ENCODE peak calls at places on chromosomes 6 and 20, in five cellular contexts. One of them, this sample, is unnamed.
A peak's percentile ranks its signal among the peaks of the same experiment; 100 is the strongest.

GRCh38 chr6:70246118-70246517 is 56.8 kb downstream of the COL9A1 start:
- DNase-seq in transverse colon: no peak
- DNase-seq in dorsolateral prefrontal cortex: no peak
- DNase-seq in progenitor cell of endocrine pancreas: no peak
- DNase-seq in AG04450: no peak
- DNase-seq in this sample: no peak

GRCh38 chr20:48709744-48710143 is 118.1 kb downstream of the PREX1 start:
- DNase-seq in transverse colon: no peak
- DNase-seq in dorsolateral prefrontal cortex: no peak
- DNase-seq in progenitor cell of endocrine pancreas: no peak
- DNase-seq in AG04450: no peak
- DNase-seq in this sample: no peak

GRCh38 chr20:35319206-35320197 is 27.3 kb upstream of the FAM83C start:
- DNase-seq in transverse colon: no peak
- DNase-seq in dorsolateral prefrontal cortex: no peak
- DNase-seq in progenitor cell of endocrine pancreas: no peak
- DNase-seq in AG04450: no peak
- DNase-seq in this sample: no peak

GRCh38 chr6:97110626-97111025 is 172.4 kb downstream of the MMS22L start:
- DNase-seq in transverse colon: no peak
- DNase-seq in dorsolateral prefrontal cortex: no peak
- DNase-seq in progenitor cell of endocrine pancreas: no peak
- DNase-seq in AG04450: no peak
- DNase-seq in this sample: no peak

GRCh38 chr6:711925-712324 is 19.0 kb upstream of the EXOC2 start:
- DNase-seq in transverse colon: no peak
- DNase-seq in dorsolateral prefrontal cortex: no peak
- DNase-seq in progenitor cell of endocrine pancreas: no peak
- DNase-seq in AG04450: no peak
- DNase-seq in this sample: no peak

GRCh38 chr20:9110916-9111432 is 42.1 kb downstream of the PLCB4 start:
- DNase-seq in transverse colon: no peak
- DNase-seq in dorsolateral prefrontal cortex: no peak
- DNase-seq in progenitor cell of endocrine pancreas: no peak
- DNase-seq in AG04450: no peak
- DNase-seq in this sample: no peak

GRCh38 chr6:30348957-30349356 is 4.0 kb downstream of the RPP21 start:
- DNase-seq in transverse colon: no peak
- DNase-seq in dorsolateral prefrontal cortex: no peak
- DNase-seq in progenitor cell of endocrine pancreas: no peak
- DNase-seq in AG04450: no peak
- DNase-seq in this sample: no peak

GRCh38 chr6:127117979-127118504 is 429 bp upstream of the RSPO3 start:
- DNase-seq in transverse colon: no peak
- DNase-seq in dorsolateral prefrontal cortex: no peak
- DNase-seq in progenitor cell of endocrine pancreas: no peak
- DNase-seq in AG04450: no peak
- DNase-seq in this sample: no peak

GRCh38 chr6:170003027-170003426 is 251.6 kb downstream of the ERMARD start:
- DNase-seq in transverse colon: no peak
- DNase-seq in dorsolateral prefrontal cortex: no peak
- DNase-seq in progenitor cell of endocrine pancreas: no peak
- DNase-seq in AG04450: no peak
- DNase-seq in this sample: no peak

GRCh38 chr6:131744432-131744831 is 33.6 kb upstream of the CTAGE9 start:
- DNase-seq in transverse colon: no peak
- DNase-seq in dorsolateral prefrontal cortex: no peak
- DNase-seq in progenitor cell of endocrine pancreas: no peak
- DNase-seq in AG04450: no peak
- DNase-seq in this sample: no peak

GRCh38 chr20:43188234-43188653 is 1.5 kb downstream of the PTPRT start:
- DNase-seq in transverse colon: no peak
- DNase-seq in dorsolateral prefrontal cortex: no peak
- DNase-seq in progenitor cell of endocrine pancreas: no peak
- DNase-seq in AG04450: no peak
- DNase-seq in this sample: no peak

GRCh38 chr6:127690092-127690491 is 113.1 kb downstream of the C6orf58 start:
- DNase-seq in transverse colon: no peak
- DNase-seq in dorsolateral prefrontal cortex: no peak
- DNase-seq in progenitor cell of endocrine pancreas: no peak
- DNase-seq in AG04450: peak; percentile 1
- DNase-seq in this sample: no peak

GRCh38 chr6:51855310-51856082 is 231.9 kb downstream of the PKHD1 start:
- DNase-seq in transverse colon: no peak
- DNase-seq in dorsolateral prefrontal cortex: no peak
- DNase-seq in progenitor cell of endocrine pancreas: no peak
- DNase-seq in AG04450: peak; percentile 1
- DNase-seq in this sample: no peak

GRCh38 chr6:132021552-132022375 is 70.6 kb upstream of the CCN2 start:
- DNase-seq in transverse colon: no peak
- DNase-seq in dorsolateral prefrontal cortex: no peak
- DNase-seq in progenitor cell of endocrine pancreas: no peak
- DNase-seq in AG04450: no peak
- DNase-seq in this sample: no peak

GRCh38 chr20:51360451-51361230 is 181.9 kb downstream of the NFATC2 start:
- DNase-seq in transverse colon: no peak
- DNase-seq in dorsolateral prefrontal cortex: no peak
- DNase-seq in progenitor cell of endocrine pancreas: no peak
- DNase-seq in AG04450: peak; percentile 96
- DNase-seq in this sample: no peak

GRCh38 chr6:15017251-15017650 is 228.6 kb upstream of the JARID2 start:
- DNase-seq in transverse colon: no peak
- DNase-seq in dorsolateral prefrontal cortex: no peak
- DNase-seq in progenitor cell of endocrine pancreas: no peak
- DNase-seq in AG04450: no peak
- DNase-seq in this sample: no peak

GRCh38 chr6:37741757-37742400 is 44.2 kb upstream of the MDGA1 start:
- DNase-seq in transverse colon: peak; percentile 31
- DNase-seq in dorsolateral prefrontal cortex: no peak
- DNase-seq in progenitor cell of endocrine pancreas: peak; percentile 59
- DNase-seq in AG04450: no peak
- DNase-seq in this sample: no peak
- TF ChIP-seq CTCF in transverse colon: no peak
- TF ChIP-seq CTCF in dorsolateral prefrontal cortex: peak; percentile 26
- TF ChIP-seq CTCF in progenitor cell of endocrine pancreas: peak; percentile 65
- TF ChIP-seq CTCF in AG04450: peak; percentile 6
- TF ChIP-seq CTCF in this sample: peak; percentile 23

DNA sequence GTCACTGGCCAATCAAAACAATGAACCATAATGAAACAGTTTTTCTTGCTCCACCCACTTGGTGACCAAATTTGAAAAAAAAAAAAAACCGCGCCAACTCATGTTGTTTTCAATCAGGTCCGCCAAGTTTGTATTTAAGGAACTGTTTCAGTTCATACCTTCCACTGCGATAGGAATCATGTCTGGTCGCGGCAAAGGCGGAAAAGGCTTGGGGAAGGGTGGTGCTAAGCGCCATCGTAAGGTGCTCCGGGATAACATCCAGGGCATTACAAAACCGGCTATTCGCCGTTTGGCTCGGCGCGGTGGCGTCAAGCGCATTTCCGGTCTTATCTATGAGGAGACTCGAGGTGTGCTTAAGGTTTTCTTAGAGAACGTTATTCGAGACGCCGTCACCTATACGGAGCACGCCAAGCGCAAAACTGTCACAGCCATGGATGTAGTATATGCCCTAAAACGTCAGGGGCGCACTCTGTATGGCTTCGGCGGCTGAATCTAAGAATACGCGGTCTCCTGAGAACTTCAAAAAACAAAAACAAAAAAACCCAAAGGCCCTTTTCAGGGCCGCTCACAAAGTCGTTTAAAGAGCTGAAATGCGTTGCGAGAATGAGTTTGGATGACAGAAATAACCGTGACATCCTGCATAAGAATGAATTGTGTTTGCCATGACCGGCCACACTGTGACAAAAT is 16.7 kb downstream of the HFE start:
- DNase-seq in transverse colon: peak; percentile 92
- DNase-seq in dorsolateral prefrontal cortex: peak; percentile 85
- DNase-seq in progenitor cell of endocrine pancreas: peak; percentile 56
- DNase-seq in AG04450: peak; percentile 88
- DNase-seq in this sample: peak; percentile 79
- TF ChIP-seq CTCF in transverse colon: peak; percentile 71
- TF ChIP-seq CTCF in dorsolateral prefrontal cortex: peak; percentile 37
- TF ChIP-seq CTCF in progenitor cell of endocrine pancreas: peak; percentile 58
- TF ChIP-seq CTCF in AG04450: peak; percentile 62
- TF ChIP-seq CTCF in this sample: peak; percentile 67

GRCh38 chr6:134732761-134733160 is 217.1 kb downstream of the ALDH8A1 start:
- DNase-seq in transverse colon: no peak
- DNase-seq in dorsolateral prefrontal cortex: no peak
- DNase-seq in progenitor cell of endocrine pancreas: no peak
- DNase-seq in AG04450: no peak
- DNase-seq in this sample: no peak
- TF ChIP-seq CTCF in transverse colon: no peak
- TF ChIP-seq CTCF in dorsolateral prefrontal cortex: no peak
- TF ChIP-seq CTCF in progenitor cell of endocrine pancreas: no peak
- TF ChIP-seq CTCF in AG04450: no peak
- TF ChIP-seq CTCF in this sample: no peak

DNA sequence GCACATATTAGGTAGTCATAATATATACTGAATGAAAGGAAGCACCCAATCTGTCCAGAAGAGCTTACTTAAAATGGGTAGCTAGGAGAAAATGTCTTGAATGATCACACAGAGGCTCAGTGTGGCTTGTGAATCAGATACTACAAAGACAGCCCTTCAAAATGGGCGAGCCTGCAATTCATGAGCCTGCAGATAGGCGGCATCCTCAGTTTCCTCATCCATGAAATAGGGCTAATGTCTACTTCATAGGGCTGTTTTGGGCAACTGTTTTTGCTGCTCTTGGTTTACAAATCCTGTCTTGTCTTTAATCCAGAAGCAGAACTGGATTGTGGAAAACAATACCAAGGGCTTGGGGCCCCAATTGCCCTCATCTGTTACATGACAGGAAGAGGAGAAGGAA is 129.3 kb upstream of the KCNK16 start:
- DNase-seq in transverse colon: no peak
- DNase-seq in dorsolateral prefrontal cortex: no peak
- DNase-seq in progenitor cell of endocrine pancreas: no peak
- DNase-seq in AG04450: no peak
- DNase-seq in this sample: no peak
- TF ChIP-seq CTCF in transverse colon: peak; percentile 24
- TF ChIP-seq CTCF in dorsolateral prefrontal cortex: peak; percentile 17
- TF ChIP-seq CTCF in progenitor cell of endocrine pancreas: peak; percentile 22
- TF ChIP-seq CTCF in AG04450: peak; percentile 11
- TF ChIP-seq CTCF in this sample: peak; percentile 17

GRCh38 chr6:148514091-148514850 is 171.6 kb downstream of the SASH1 start:
- DNase-seq in transverse colon: no peak
- DNase-seq in dorsolateral prefrontal cortex: no peak
- DNase-seq in progenitor cell of endocrine pancreas: no peak
- DNase-seq in AG04450: no peak
- DNase-seq in this sample: no peak
- TF ChIP-seq CTCF in transverse colon: no peak
- TF ChIP-seq CTCF in dorsolateral prefrontal cortex: no peak
- TF ChIP-seq CTCF in progenitor cell of endocrine pancreas: no peak
- TF ChIP-seq CTCF in AG04450: no peak
- TF ChIP-seq CTCF in this sample: no peak

DNA sequence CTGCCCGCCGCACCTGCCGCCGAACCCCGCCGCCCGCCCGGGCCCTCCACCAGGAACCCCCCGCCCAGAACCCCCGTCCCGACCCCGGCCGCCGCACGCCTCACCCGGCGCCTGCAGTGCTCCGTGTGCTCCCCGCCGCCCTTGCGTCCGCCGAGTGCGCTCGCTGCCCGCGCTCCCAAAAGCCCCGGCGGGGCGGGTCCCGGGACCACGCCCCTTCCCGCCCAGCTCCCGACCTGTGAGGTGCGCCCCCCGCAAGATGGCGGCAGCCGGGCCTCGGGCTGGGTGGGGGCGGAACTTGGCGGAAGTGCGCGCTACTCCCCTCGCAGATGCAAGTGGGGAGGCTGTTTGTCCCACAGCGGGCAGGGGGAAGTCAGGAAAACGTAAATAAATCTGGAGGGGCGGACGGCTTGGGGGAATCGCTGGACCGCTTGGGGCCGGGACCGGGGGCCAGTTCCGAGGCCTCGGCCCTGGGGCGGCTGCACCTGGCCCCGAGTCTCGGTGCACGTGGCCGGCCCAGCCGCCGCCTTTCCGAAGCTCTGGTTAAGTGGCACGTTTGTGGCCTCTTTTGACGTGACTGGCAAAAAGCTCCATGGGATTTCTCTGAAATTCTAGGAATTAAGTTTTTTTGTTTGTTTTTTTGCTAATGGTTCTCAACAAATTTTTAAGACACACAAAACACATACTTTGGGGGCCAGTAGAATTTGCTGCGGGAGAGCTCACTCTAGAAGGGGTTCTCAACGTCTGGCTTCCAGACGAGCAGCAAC is at the start of gene EZR:
- DNase-seq in transverse colon: peak; percentile 90
- DNase-seq in dorsolateral prefrontal cortex: no peak
- DNase-seq in progenitor cell of endocrine pancreas: peak; percentile 64
- DNase-seq in AG04450: no peak
- DNase-seq in this sample: peak; percentile 78
- TF ChIP-seq CTCF in transverse colon: peak; percentile 10
- TF ChIP-seq CTCF in dorsolateral prefrontal cortex: no peak
- TF ChIP-seq CTCF in progenitor cell of endocrine pancreas: no peak
- TF ChIP-seq CTCF in AG04450: no peak
- TF ChIP-seq CTCF in this sample: no peak

GRCh38 chr20:36745234-36745926 is 510 bp downstream of the NDRG3 start:
- DNase-seq in transverse colon: peak; percentile 40
- DNase-seq in dorsolateral prefrontal cortex: peak; percentile 47
- DNase-seq in progenitor cell of endocrine pancreas: no peak
- DNase-seq in AG04450: no peak
- DNase-seq in this sample: no peak

GRCh38 chr20:36742558-36742957 is 3.3 kb downstream of the NDRG3 start:
- DNase-seq in transverse colon: no peak
- DNase-seq in dorsolateral prefrontal cortex: no peak
- DNase-seq in progenitor cell of endocrine pancreas: no peak
- DNase-seq in AG04450: no peak
- DNase-seq in this sample: no peak

GRCh38 chr20:36744764-36745191 is 1.1 kb downstream of the NDRG3 start:
- DNase-seq in transverse colon: no peak
- DNase-seq in dorsolateral prefrontal cortex: no peak
- DNase-seq in progenitor cell of endocrine pancreas: no peak
- DNase-seq in AG04450: no peak
- DNase-seq in this sample: no peak

GRCh38 chr20:36744243-36744642 is 1.6 kb downstream of the NDRG3 start:
- DNase-seq in transverse colon: no peak
- DNase-seq in dorsolateral prefrontal cortex: no peak
- DNase-seq in progenitor cell of endocrine pancreas: no peak
- DNase-seq in AG04450: no peak
- DNase-seq in this sample: no peak

DNA sequence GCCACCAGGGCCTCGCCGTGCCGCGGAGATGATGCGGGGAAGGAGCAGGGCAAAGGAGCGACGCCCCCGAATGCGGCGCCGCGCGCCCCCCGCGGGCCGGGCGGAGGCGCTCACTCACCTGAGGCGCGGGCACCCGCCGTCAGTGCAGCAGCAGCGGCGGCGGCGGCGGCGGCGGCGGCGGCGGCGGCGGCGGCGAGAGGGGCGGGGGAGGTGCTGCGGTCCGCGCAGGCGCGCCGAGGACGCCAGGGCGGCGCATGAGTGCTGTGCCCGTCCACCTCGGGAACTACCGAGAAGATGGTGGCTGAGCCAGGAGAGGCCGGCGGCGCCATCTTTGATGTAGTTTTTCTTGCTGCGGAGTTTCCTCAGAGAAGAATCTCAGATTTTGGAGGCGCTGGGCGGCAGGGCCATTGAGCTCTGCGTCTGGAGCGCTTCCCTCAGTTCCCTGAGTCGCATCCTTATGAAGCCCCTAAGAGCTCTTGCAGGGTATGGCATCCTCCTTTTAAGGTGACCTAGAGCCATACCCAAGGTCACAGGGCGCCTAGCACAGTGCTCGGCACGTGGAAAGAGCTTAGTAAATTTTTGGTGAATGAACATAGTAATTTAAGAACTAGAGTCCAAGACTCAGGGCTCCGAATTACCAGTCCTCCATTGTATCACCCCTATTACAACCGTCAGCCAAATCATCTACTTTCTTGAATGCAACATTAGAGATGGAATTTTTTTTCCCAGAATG is at the start of gene NDRG3:
- DNase-seq in transverse colon: peak; percentile 95
- DNase-seq in dorsolateral prefrontal cortex: peak; percentile 92
- DNase-seq in progenitor cell of endocrine pancreas: peak; percentile 82
- DNase-seq in AG04450: peak; percentile 78
- DNase-seq in this sample: peak; percentile 93
- TF ChIP-seq CTCF in transverse colon: no peak
- TF ChIP-seq CTCF in dorsolateral prefrontal cortex: peak; percentile 30
- TF ChIP-seq CTCF in progenitor cell of endocrine pancreas: peak; percentile 31
- TF ChIP-seq CTCF in AG04450: no peak
- TF ChIP-seq CTCF in this sample: no peak

This sample was measured in CD14-positive monocyte.